ENCODE peak calls at places on chromosomes 12 and 14, in seven cellular contexts. C is H1, L is HCT116, V is SK-N-SH, A is K562, F is HepG2, O is GM12878. T is an unnamed sample.

GRCh38 chr12:32104572-32105355 is 1.9 kb upstream of the BICD1 start:
- DNase-seq in C (no peak), L (no peak), V (no peak), A (peak; percentile 41), F (no peak), O (no peak), T (no peak)

GRCh38 chr12:31585271-31585670 is 5.7 kb downstream of the DENND5B start:
- DNase-seq in C (no peak), L (no peak), V (no peak), A (no peak), F (no peak), O (no peak), T (no peak)

GRCh38 chr12:79765157-79765556 is 74.4 kb upstream of the PAWR start:
- DNase-seq in C (no peak), L (no peak), V (no peak), A (no peak), F (no peak), O (no peak), T (no peak)

GRCh38 chr12:13817131-13817530 is 164.3 kb downstream of the GRIN2B start:
- DNase-seq in C (no peak), L (no peak), V (no peak), A (no peak), F (no peak), O (no peak), T (no peak)

GRCh38 chr12:128791395-128792322 is 32.1 kb downstream of the SLC15A4 start:
- DNase-seq in C (no peak), L (no peak), V (peak; percentile 32), A (no peak), F (no peak), O (no peak), T (no peak)

GRCh38 chr12:122646568-122647220 is 56.5 kb downstream of the HCAR2 start:
- DNase-seq in C (no peak), L (no peak), V (no peak), A (no peak), F (no peak), O (peak; percentile 90), T (no peak)

GRCh38 chr12:106331594-106331993 is 26.0 kb upstream of the POLR3B start:
- DNase-seq in C (no peak), L (no peak), V (no peak), A (no peak), F (no peak), O (no peak), T (no peak)

GRCh38 chr14:102116361-102117180 is 23.1 kb upstream of the WDR20 start:
- DNase-seq in C (no peak), L (no peak), V (no peak), A (no peak), F (no peak), O (no peak), T (no peak)

GRCh38 chr12:6605425-6606330 is 1.5 kb downstream of the CHD4 start:
- DNase-seq in C (peak; percentile 63), L (no peak), V (peak; percentile 45), A (no peak), F (no peak), O (no peak), T (no peak)

GRCh38 chr12:570237-570925 is 92.9 kb downstream of the NINJ2 start:
- DNase-seq in C (peak; percentile 80), L (peak; percentile 76), V (peak; percentile 81), A (peak; percentile 68), F (peak; percentile 77), O (no peak), T (peak; percentile 83)

GRCh38 chr14:55354500-55354899 is 57.1 kb downstream of the ATG14 start:
- DNase-seq in C (peak; percentile 56), L (peak; percentile 26), V (peak; percentile 63), A (peak; percentile 13), F (peak; percentile 41), O (no peak), T (peak; percentile 30)

GRCh38 chr12:64882687-64883086 is 58.2 kb downstream of the TBC1D30 start:
- DNase-seq in C (no peak), L (no peak), V (no peak), A (no peak), F (no peak), O (no peak), T (no peak)

GRCh38 chr12:48104531-48104930 is 1.3 kb downstream of the SENP1 start:
- DNase-seq in C (no peak), L (no peak), V (no peak), A (no peak), F (no peak), O (no peak), T (no peak)

GRCh38 chr14:55146425-55146824 is 17.4 kb downstream of the LGALS3 start:
- DNase-seq in C (no peak), L (no peak), V (no peak), A (no peak), F (no peak), O (no peak), T (no peak)

GRCh38 chr12:46519407-46519806 is 146.8 kb upstream of the SLC38A2 start:
- DNase-seq in C (no peak), L (no peak), V (no peak), A (no peak), F (peak; percentile 68), O (no peak), T (no peak)

GRCh38 chr12:77120695-77121094 is 55.3 kb upstream of the E2F7 start:
- DNase-seq in C (no peak), L (no peak), V (no peak), A (no peak), F (no peak), O (no peak), T (no peak)

GRCh38 chr14:72480465-72481243 is 413.2 kb downstream of the DPF3 start:
- DNase-seq in C (no peak), L (no peak), V (no peak), A (peak; percentile 43), F (no peak), O (peak; percentile 40), T (no peak)

GRCh38 chr12:39230086-39230485 is 212.8 kb downstream of the KIF21A start:
- DNase-seq in C (no peak), L (no peak), V (no peak), A (no peak), F (no peak), O (no peak), T (no peak)

GRCh38 chr12:57173089-57173488 is 25.7 kb upstream of the LRP1-AS start:
- DNase-seq in C (peak; percentile 72), L (no peak), V (peak; percentile 84), A (peak; percentile 75), F (peak; percentile 51), O (no peak), T (peak; percentile 33)

GRCh38 chr12:92553389-92553788 is 149.4 kb upstream of the PLEKHG7 start:
- DNase-seq in C (no peak), L (no peak), V (no peak), A (no peak), F (no peak), O (no peak), T (no peak)

GRCh38 chr14:28461379-28461778 is 305.2 kb upstream of the FOXG1 start:
- DNase-seq in C (no peak), L (no peak), V (no peak), A (no peak), F (no peak), O (no peak), T (no peak)

GRCh38 chr12:29609431-29610215 is 112.1 kb upstream of the OVCH1 start:
- DNase-seq in C (no peak), L (no peak), V (no peak), A (no peak), F (no peak), O (no peak), T (no peak)

GRCh38 chr12:123132951-123133619 is 17.8 kb downstream of the PITPNM2 start:
- DNase-seq in C (no peak), L (no peak), V (no peak), A (no peak), F (no peak), O (no peak), T (no peak)

DNA sequence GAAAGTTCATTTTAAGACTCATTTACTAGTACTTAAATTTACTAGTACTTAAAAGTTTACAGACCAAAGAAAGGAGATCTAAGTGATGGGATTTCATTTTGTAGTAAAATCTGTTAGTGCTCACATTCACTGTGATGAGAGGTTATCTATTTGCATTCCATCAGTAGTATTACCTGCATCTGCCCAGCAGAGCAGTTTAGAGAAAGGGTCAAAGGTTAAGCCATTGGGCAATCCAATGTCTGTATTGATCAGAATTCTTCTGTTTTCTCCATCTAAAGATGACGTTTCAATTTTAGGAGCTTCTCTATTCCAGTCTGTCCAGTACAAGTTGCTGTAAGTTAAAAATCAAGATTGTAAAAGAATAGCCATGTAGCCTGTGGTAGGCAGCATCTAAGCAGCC is 18.3 kb downstream of the RTRAF start:
- DNase-seq in C (no peak), L (no peak), V (no peak), A (no peak), F (peak; percentile 15), O (no peak), T (no peak)
- H3K4me3 ChIP-seq in C (no peak overlapping the region), L (no peak overlapping the region), V (no peak overlapping the region), A (no peak overlapping the region), F (no peak overlapping the region), O (no peak overlapping the region), T (no peak overlapping the region)

GRCh38 chr14:21729703-21730212 is 56.1 kb upstream of the OR4E1 start:
- DNase-seq in C (no peak), L (no peak), V (no peak), A (no peak), F (no peak), O (no peak), T (no peak)
- H3K27me3 ChIP-seq in C (no peaks in the 10 kb centered on the region), L (peaks cover 42% of the 10 kb centered on the region), V (peaks cover 14% of the 10 kb centered on the region), A (no peaks in the 10 kb centered on the region), F (no peaks in the 10 kb centered on the region), O (no peaks in the 10 kb centered on the region), T (no peaks in the 10 kb centered on the region)

DNA sequence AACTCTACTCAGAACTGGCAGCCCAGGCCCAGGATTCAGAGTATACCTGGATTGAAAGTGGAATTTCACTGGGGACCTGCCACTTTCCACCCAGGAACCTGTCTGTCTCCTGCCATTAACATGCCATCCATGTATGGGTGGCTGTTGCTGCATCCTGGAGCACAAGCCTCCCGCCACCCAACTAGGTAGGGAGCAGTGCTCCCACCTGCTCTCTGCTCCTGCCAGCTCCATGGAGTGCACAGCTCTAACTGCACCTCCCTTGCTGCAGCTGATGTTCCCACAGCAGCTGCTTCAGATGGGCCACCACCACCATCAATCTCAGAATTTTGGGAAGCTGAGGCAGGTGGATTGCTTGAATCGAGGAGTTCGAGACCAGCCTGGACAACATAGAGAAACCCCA is 17.1 kb upstream of the NTS start:
- DNase-seq in C (no peak), L (no peak), V (no peak), A (no peak), F (no peak), O (no peak), T (no peak)
- TF ChIP-seq YY1 in C (no peak), L (no peak), V (no peak), A (no peak), F (no peak), O (no peak), T (no peak)

DNA sequence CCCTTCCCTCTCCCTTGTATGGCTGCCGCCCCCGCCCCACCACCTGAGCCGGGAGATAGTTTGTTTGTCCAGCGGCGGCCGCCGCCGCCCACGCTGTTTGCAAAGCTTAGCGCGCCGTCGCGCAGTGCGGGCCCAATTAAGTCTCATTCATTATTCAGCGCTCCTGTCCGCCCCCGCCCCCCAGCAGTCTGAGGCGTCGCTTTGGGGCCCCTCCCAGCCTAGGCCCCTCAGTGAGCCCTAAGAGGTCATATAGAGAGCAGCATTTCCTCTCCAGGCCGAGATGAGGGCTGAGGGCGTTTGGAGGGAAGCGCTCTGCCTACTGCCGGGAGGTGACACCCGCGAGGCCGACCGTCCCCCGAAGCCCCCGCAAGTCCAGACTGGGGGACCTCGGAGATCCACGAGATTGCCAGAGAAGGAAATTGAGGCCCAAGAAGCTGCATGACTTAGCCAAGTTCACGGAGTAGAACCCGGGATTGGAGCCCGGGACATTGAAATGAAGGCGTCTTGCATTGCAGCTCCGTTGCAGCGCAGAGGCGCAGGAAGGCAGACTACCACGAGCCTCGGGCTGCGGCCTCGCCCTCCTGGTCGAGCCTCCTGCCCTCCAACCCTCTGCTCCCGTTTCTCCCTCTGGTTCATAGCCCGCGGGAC is at the start of gene DNAJC22:
- DNase-seq in C (peak; percentile 77), L (no peak), V (no peak), A (peak; percentile 62), F (no peak), O (no peak), T (no peak)
- H3K4me3 ChIP-seq in C (peak within 1 kb of the TSS; percentile 25), L (peak within 1 kb of the TSS; percentile 80), V (peak within 1 kb of the TSS; percentile 54), A (peak within 1 kb of the TSS; percentile 36), F (peak within 1 kb of the TSS; percentile 63), O (peak within 1 kb of the TSS; percentile 49), T (peak within 1 kb of the TSS; percentile 49)